ENCODE peak calls at places on chromosomes 4 and X, in five cellular contexts. H is EL, V is NCI-H1105 treated with DMSO at 0.1 percent for 48 hours, O is memory B cell, X is AG20443. S is an unnamed sample.

GRCh38 chr4:53119685-53120084 is 246.2 kb downstream of the SCFD2 start:
- DNase-seq in H (peak), V (no peak), O (no peak), X (peak), S (peak)

GRCh38 chrX:96685205-96686099 is 810 bp downstream of the DIAPH2 start:
- DNase-seq in H (peak), V (no peak), O (no peak), X (peak), S (no peak)

GRCh38 chr4:74671074-74671698 is 123.1 kb downstream of the BTC start:
- DNase-seq in H (peak), V (peak), O (peak), X (peak), S (no peak)

GRCh38 chrX:71911023-71911730 is 532 bp downstream of the NHSL2 start:
- DNase-seq in H (peak), V (peak), O (no peak), X (peak), S (no peak)

GRCh38 chr4:40195182-40196177 is 1.4 kb upstream of the RHOH start:
- DNase-seq in H (no peak), V (no peak), O (no peak), X (no peak), S (no peak)

GRCh38 chr4:25658777-25659176 is 3.1 kb downstream of the SLC34A2 start:
- DNase-seq in H (no peak), V (no peak), O (no peak), X (no peak), S (no peak)

GRCh38 chr4:11698846-11699590 is 270.3 kb upstream of the HS3ST1 start:
- DNase-seq in H (no peak), V (no peak), O (no peak), X (no peak), S (no peak)

GRCh38 chr4:41746025-41746439 is 2.5 kb downstream of the PHOX2B start:
- DNase-seq in H (no peak), V (no peak), O (no peak), X (no peak), S (no peak)

GRCh38 chr4:26576171-26576829 is 7.6 kb upstream of the TBC1D19 start:
- DNase-seq in H (peak), V (no peak), O (no peak), X (peak), S (peak)

GRCh38 chrX:154360155-154360713 is 14.2 kb downstream of the FLNA start:
- DNase-seq in H (no peak), V (no peak), O (no peak), X (no peak), S (no peak)

GRCh38 chrX:77597090-77597489 is 149.9 kb downstream of the FGF16 start:
- DNase-seq in H (peak), V (no peak), O (no peak), X (peak), S (no peak)

GRCh38 chr4:15754323-15754722 is 23.8 kb upstream of the CD38 start:
- DNase-seq in H (peak), V (no peak), O (no peak), X (no peak), S (no peak)

GRCh38 chr4:125357675-125358074 is 42.9 kb downstream of the FAT4 start:
- DNase-seq in H (no peak), V (no peak), O (no peak), X (no peak), S (no peak)

GRCh38 chr4:1985287-1985686 is 23.5 kb downstream of the NELFA start:
- DNase-seq in H (no peak), V (no peak), O (no peak), X (no peak), S (no peak)

GRCh38 chr4:152063301-152064235 is 302.8 kb upstream of the GATB start:
- DNase-seq in H (no peak), V (no peak), O (no peak), X (peak), S (no peak)

GRCh38 chr4:2287594-2287915 is 25.6 kb upstream of the MXD4 start:
- DNase-seq in H (no peak), V (no peak), O (no peak), X (no peak), S (no peak)

GRCh38 chr4:170214731-170215130 is 125.0 kb upstream of the AADAT start:
- DNase-seq in H (no peak), V (no peak), O (no peak), X (no peak), S (no peak)

GRCh38 chr4:75800972-75801371 is 76.6 kb downstream of the USO1 start:
- DNase-seq in H (peak), V (no peak), O (no peak), X (no peak), S (no peak)

GRCh38 chr4:25154594-25155265 is 5.5 kb downstream of the SEPSECS start:
- DNase-seq in H (no peak), V (no peak), O (no peak), X (no peak), S (no peak)

GRCh38 chr4:23717528-23718248 is 172.2 kb downstream of the PPARGC1A start:
- DNase-seq in H (peak), V (peak), O (no peak), X (peak), S (no peak)

GRCh38 chrX:21659320-21659719 is 1.2 kb upstream of the KLHL34 start:
- DNase-seq in H (no peak), V (no peak), O (no peak), X (no peak), S (no peak)

GRCh38 chr4:25448379-25449109 is 71.5 kb downstream of the ANAPC4 start:
- DNase-seq in H (peak), V (no peak), O (no peak), X (peak), S (peak)